ENCODE peak calls at places on chromosomes 12 and 14, in ten cellular contexts. R is GM23248; T is adipocyte; U is heart right ventricle; H is hepatocyte; L is tibial artery; W is iPS DF 6.9; Q is endodermal cell; A is CD8-positive, alpha-beta T cell; I is HepG2. Y is an unnamed sample. For H3K4me1, the result is how much of the 10 kb centered on the place peaks cover.

GRCh38 chr12:127280393-127281275 is 986.3 kb upstream of the TMEM132C start:
- DNase-seq in R (peak), T (no peak), U (peak), H (peak), L (no peak), W (peak), Q (peak), A (peak), I (peak), Y (peak)

GRCh38 chr12:20189767-20190166 is 178.6 kb upstream of the PDE3A start:
- DNase-seq in R (no peak), T (no peak), U (no peak), H (no peak), L (no peak), W (no peak), Q (no peak), A (no peak), I (no peak), Y (no peak)

GRCh38 chr14:69879175-69880047 is at the start of gene SMOC1:
- DNase-seq in R (peak), T (no peak), U (peak), H (peak), L (peak), W (peak), Q (peak), A (no peak), I (peak), Y (peak)

GRCh38 chr12:47190271-47190750 is 110.6 kb upstream of the AMIGO2 start:
- DNase-seq in R (peak), T (peak), U (no peak), H (no peak), L (no peak), W (no peak), Q (peak), A (no peak), I (no peak), Y (no peak)

GRCh38 chr12:12474931-12475485 is 87.7 kb downstream of the DUSP16 start:
- DNase-seq in R (peak), T (no peak), U (no peak), H (no peak), L (no peak), W (no peak), Q (no peak), A (peak), I (no peak), Y (no peak)

GRCh38 chr12:64665506-64665905 is 55.2 kb downstream of the RASSF3 start:
- DNase-seq in R (no peak), T (no peak), U (no peak), H (no peak), L (no peak), W (no peak), Q (peak), A (no peak), I (no peak), Y (no peak)

GRCh38 chr12:12612403-12612802 is 727 bp downstream of the CREBL2 start:
- DNase-seq in R (peak), T (peak), U (no peak), H (peak), L (no peak), W (no peak), Q (no peak), A (peak), I (peak), Y (no peak)

GRCh38 chr12:116436561-116437249 is 122.5 kb upstream of the MAP1LC3B2 start:
- DNase-seq in R (no peak), T (no peak), U (no peak), H (peak), L (no peak), W (no peak), Q (no peak), A (no peak), I (peak), Y (no peak)

GRCh38 chr12:109743076-109743910 is 29.7 kb downstream of the FAM222A start:
- DNase-seq in R (no peak), T (no peak), U (no peak), H (no peak), L (peak), W (no peak), Q (peak), A (no peak), I (no peak), Y (no peak)

GRCh38 chr12:1929985-1930815 is 11.7 kb upstream of the CACNA2D4 start:
- DNase-seq in R (no peak), T (no peak), U (no peak), H (no peak), L (peak), W (no peak), Q (peak), A (no peak), I (no peak), Y (peak)

GRCh38 chr14:49918709-49919108 is 25.8 kb downstream of the ARF6 start:
- DNase-seq in R (no peak), T (no peak), U (no peak), H (no peak), L (no peak), W (no peak), Q (no peak), A (no peak), I (no peak), Y (no peak)

DNA sequence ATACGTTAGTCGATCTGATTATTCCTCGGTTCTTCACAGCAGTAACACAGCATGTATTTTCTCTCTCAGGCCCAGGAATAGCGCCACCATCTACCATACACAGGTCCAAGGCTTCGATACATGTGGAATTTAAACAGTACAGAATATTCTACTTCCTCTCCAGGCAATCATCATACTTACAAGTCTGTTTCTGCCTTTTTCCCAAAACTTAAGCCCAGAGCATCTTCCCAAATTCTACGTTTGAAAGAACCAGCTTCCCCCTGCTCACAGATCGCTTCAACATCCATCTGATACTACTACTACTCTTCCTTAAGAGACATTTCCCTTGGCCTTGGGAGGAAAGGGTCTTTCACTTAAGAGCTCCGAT is 626 bp downstream of the TXNDC16 start:
- DNase-seq in R (peak), T (peak), U (no peak), H (peak), L (no peak), W (no peak), Q (no peak), A (no peak), I (peak), Y (peak)
- H3K4me1 ChIP-seq in R (under half), T (under half), U (under half), H (under half), L (under half), W (under half), Q (under half), A (under half), I (under half), Y (under half)

DNA sequence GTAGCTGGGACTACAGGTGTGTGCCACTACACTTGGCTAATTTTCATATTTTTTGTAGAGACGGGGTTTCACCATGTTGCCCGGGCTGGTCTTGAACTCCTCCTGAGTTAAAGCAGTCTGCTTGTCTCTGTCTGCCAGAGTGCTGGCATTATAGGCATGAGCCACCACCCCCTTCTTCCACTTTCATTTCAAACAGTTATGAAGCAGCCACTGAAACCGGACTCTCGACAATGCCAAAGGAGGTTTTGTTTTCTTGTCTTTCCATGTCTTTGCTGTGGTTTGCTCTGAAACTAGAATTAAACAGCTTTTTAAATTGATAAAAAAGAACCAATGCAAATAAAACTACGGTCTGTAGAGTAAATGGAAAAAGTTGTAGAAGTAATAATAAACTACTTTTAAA is 30.4 kb downstream of the RAP1B start:
- DNase-seq in R (no peak), T (no peak), U (no peak), H (no peak), L (no peak), W (no peak), Q (no peak), A (no peak), I (no peak), Y (no peak)
- H3K4me1 ChIP-seq in R (under half), T (under half), U (under half), H (under half), L (under half), W (under half), Q (under half), A (half or more), I (under half), Y (under half)

GRCh38 chr12:3089588-3089987 is 12.4 kb downstream of the TSPAN9 start:
- DNase-seq in R (no peak), T (no peak), U (no peak), H (no peak), L (no peak), W (no peak), Q (no peak), A (no peak), I (no peak), Y (no peak)

GRCh38 chr12:3090238-3091029 is 13.3 kb downstream of the TSPAN9 start:
- DNase-seq in R (no peak), T (no peak), U (no peak), H (no peak), L (no peak), W (no peak), Q (no peak), A (no peak), I (peak), Y (no peak)

GRCh38 chr12:3087758-3088157 is 10.6 kb downstream of the TSPAN9 start:
- DNase-seq in R (no peak), T (no peak), U (no peak), H (no peak), L (no peak), W (no peak), Q (no peak), A (no peak), I (no peak), Y (no peak)

GRCh38 chr12:3086729-3087323 is 9.6 kb downstream of the TSPAN9 start:
- DNase-seq in R (no peak), T (no peak), U (no peak), H (no peak), L (no peak), W (no peak), Q (no peak), A (no peak), I (no peak), Y (no peak)

GRCh38 chr12:3088251-3088650 is 11.1 kb downstream of the TSPAN9 start:
- DNase-seq in R (peak), T (no peak), U (no peak), H (no peak), L (no peak), W (no peak), Q (peak), A (no peak), I (no peak), Y (no peak)
- H3K4me1 ChIP-seq in R (under half), T (under half), U (half or more), H (under half), L (under half), W (under half), Q (under half), A (under half), I (half or more), Y (under half)

GRCh38 chr14:105201156-105201927 is 20.2 kb upstream of the NUDT14 start:
- DNase-seq in R (no peak), T (no peak), U (no peak), H (no peak), L (no peak), W (no peak), Q (peak), A (no peak), I (no peak), Y (no peak)
- H3K4me1 ChIP-seq in R (under half), T (under half), U (half or more), H (under half), L (under half), W (under half), Q (under half), A (under half), I (under half), Y (under half)